ENCODE peak calls at places on chromosomes 16 and 17, in four cellular contexts. C is K562, X is GM12878, Z is HepG2. D is an unnamed sample.

GRCh38 chr17:48357727-48358126 is 72.3 kb downstream of the SKAP1 start:
- DNase-seq in C (no peak), X (no peak), Z (no peak), D (no peak)

GRCh38 chr17:2125013-2125535 is 70.2 kb downstream of the HIC1 start:
- DNase-seq in C (no peak), X (no peak), Z (no peak), D (no peak)

GRCh38 chr17:71441098-71441497 is 679.7 kb upstream of the SOX9 start:
- DNase-seq in C (no peak), X (no peak), Z (no peak), D (peak; percentile 14)

GRCh38 chr17:79570653-79571052 is 40.2 kb downstream of the RBFOX3 start:
- DNase-seq in C (no peak), X (no peak), Z (no peak), D (no peak)

GRCh38 chr16:19346335-19346922 is 60.9 kb downstream of the CLEC19A start:
- DNase-seq in C (no peak), X (no peak), Z (no peak), D (no peak)

GRCh38 chr17:73091770-73092517 is 544 bp downstream of the SLC39A11 start:
- DNase-seq in C (peak; percentile 64), X (no peak), Z (peak; percentile 67), D (peak; percentile 39)

GRCh38 chr17:64707077-64707591 is 45.0 kb upstream of the SMURF2 start:
- DNase-seq in C (no peak), X (no peak), Z (peak; percentile 68), D (no peak)

GRCh38 chr17:48624544-48625501 is 1.3 kb downstream of the HOXB9 start:
- DNase-seq in C (peak; percentile 57), X (no peak), Z (no peak), D (no peak)

GRCh38 chr16:88430185-88430523 is 22.9 kb upstream of the ZFPM1 start:
- DNase-seq in C (no peak), X (no peak), Z (no peak), D (no peak)

GRCh38 chr16:67174706-67175231 is 4.4 kb downstream of the NOL3 start:
- DNase-seq in C (no peak), X (no peak), Z (no peak), D (no peak)

GRCh38 chr16:50390914-50391700 is 22.3 kb upstream of the BRD7 start:
- DNase-seq in C (no peak), X (no peak), Z (no peak), D (no peak)

GRCh38 chr16:1923299-1924034 is 5.3 kb upstream of the HS3ST6 start:
- DNase-seq in C (peak; percentile 75), X (no peak), Z (peak; percentile 50), D (peak; percentile 76)

GRCh38 chr16:2825899-2826298 is 4.2 kb upstream of the ZG16B start:
- DNase-seq in C (no peak), X (no peak), Z (no peak), D (no peak)

GRCh38 chr16:87860553-87861299 is 8.6 kb downstream of the SLC7A5 start:
- DNase-seq in C (no peak), X (no peak), Z (peak; percentile 84), D (no peak)

GRCh38 chr17:61335845-61336655 is 63.6 kb upstream of the TBX2 start:
- DNase-seq in C (no peak), X (no peak), Z (peak; percentile 99), D (peak; percentile 30)

GRCh38 chr16:72129976-72130656 is 36.5 kb downstream of the DHX38 start:
- DNase-seq in C (no peak), X (no peak), Z (no peak), D (no peak)

GRCh38 chr16:16139061-16139460 is 84.2 kb downstream of the ABCC6 start:
- DNase-seq in C (no peak), X (no peak), Z (no peak), D (no peak)
- TF ChIP-seq FOXM1 in C (no peak), X (no peak), Z (no peak), D (no peak)

DNA sequence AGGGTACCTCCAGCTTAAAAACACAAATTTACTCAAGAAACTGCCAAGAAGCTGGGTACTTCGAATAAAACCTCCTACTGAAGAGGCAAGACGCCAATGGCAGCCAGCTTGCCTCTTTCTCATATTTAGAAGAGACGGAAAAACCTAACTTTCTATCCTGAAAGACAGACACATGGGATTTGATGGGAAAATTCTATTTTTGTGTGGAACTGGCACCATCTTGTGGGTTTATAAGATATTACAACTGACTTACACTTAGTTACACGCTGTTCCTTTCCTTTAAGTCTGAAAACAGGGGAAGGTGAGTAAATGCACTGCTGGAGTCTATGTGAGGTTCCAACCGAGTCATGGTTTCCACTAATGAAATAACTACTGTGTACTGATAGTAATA is 10.3 kb downstream of the ZNF18 start:
- DNase-seq in C (peak; percentile 9), X (no peak), Z (peak; percentile 37), D (peak; percentile 30)
- TF ChIP-seq TARDBP in C (no peak), X (no peak), Z (no peak), D (no peak)

GRCh38 chr17:3552916-3553315 is 4.7 kb downstream of the TRPV3 start:
- DNase-seq in C (no peak), X (no peak), Z (no peak), D (no peak)
- TF ChIP-seq FOXM1 in C (no peak), X (no peak), Z (no peak), D (no peak)

GRCh38 chr17:31444026-31444425 is 52.6 kb downstream of the RAB11FIP4 start:
- DNase-seq in C (no peak), X (no peak), Z (no peak), D (no peak)

GRCh38 chr17:31442276-31442675 is 50.8 kb downstream of the RAB11FIP4 start:
- DNase-seq in C (no peak), X (no peak), Z (no peak), D (no peak)

GRCh38 chr17:31442860-31443259 is 51.4 kb downstream of the RAB11FIP4 start:
- DNase-seq in C (no peak), X (no peak), Z (no peak), D (no peak)

GRCh38 chr17:31446195-31446967 is 54.9 kb downstream of the RAB11FIP4 start:
- DNase-seq in C (no peak), X (no peak), Z (no peak), D (no peak)

DNA sequence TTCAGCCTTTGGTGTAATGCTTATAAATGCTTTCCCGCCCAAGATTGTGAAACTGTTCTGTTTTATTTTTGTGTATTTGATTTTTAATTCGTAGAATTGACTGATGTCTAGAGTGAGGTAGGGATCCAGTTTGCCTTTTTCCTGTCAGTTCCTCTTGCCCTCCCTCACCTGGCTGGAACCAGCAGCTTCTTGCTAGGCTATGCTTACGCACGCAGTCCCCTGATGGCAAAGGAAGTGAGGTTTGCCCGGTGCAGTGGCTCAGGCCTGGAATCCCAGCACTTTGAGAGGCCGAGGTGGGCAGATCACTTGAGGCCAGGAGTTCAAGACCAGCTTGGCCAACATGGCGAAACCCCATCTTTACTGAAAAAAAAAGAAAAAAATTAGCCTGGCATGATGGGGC is 51.9 kb downstream of the RAB11FIP4 start:
- DNase-seq in C (no peak), X (no peak), Z (no peak), D (no peak)
- TF ChIP-seq TARDBP in C (no peak), X (no peak), Z (no peak), D (no peak)

D was measured in HEK293T.